ENCODE peak calls at places on chromosomes 5 and 9, in seven cellular contexts. K is testis, H is uterus, L is psoas muscle, I is GM12864, Q is mammary epithelial cell, G is bronchial epithelial cell. A is an unnamed sample.

GRCh38 chr5:142063878-142064331 is 44.7 kb upstream of the NDFIP1 start:
- DNase-seq in I (no peak), H (peak), L (peak), Q (peak), G (no peak), K (peak), A (no peak)

GRCh38 chr9:34592895-34593601 is 3.5 kb upstream of the CNTFR start:
- DNase-seq in I (no peak), L (peak), K (peak), H (peak), G (peak), Q (no peak), A (no peak)

GRCh38 chr9:105205787-105206511 is 38.5 kb upstream of the SLC44A1 start:
- DNase-seq in K (peak), Q (no peak), H (peak), G (peak), I (no peak), L (peak), A (no peak)

GRCh38 chr5:83471405-83472212 is at the start of gene VCAN:
- DNase-seq in I (no peak), L (peak), G (peak), K (peak), H (peak), Q (peak), A (no peak)

GRCh38 chr9:69495331-69495730 is 170.3 kb downstream of the ENTREP1 start:
- DNase-seq in G (no peak), L (no peak), Q (no peak), I (no peak), H (no peak), K (no peak), A (no peak)

GRCh38 chr5:176748967-176749935 is 61.1 kb upstream of the UNC5A start:
- DNase-seq in K (no peak), L (no peak), Q (no peak), G (no peak), H (no peak), I (no peak), A (no peak)

GRCh38 chr5:142529626-142530278 is 156.1 kb downstream of the FGF1 start:
- DNase-seq in I (no peak), L (no peak), G (peak), K (no peak), H (no peak), Q (peak), A (no peak)

GRCh38 chr5:132474881-132475511 is 15.6 kb downstream of the IRF1 start:
- DNase-seq in K (no peak), I (no peak), G (no peak), H (peak), L (no peak), Q (no peak), A (no peak)

GRCh38 chr9:91411096-91411771 is 12.4 kb downstream of the NFIL3 start:
- DNase-seq in H (no peak), G (peak), Q (no peak), K (no peak), I (no peak), L (no peak), A (no peak)

GRCh38 chr9:123715258-123715657 is 214.7 kb downstream of the DENND1A start:
- DNase-seq in H (no peak), L (no peak), Q (peak), I (no peak), G (no peak), K (no peak), A (no peak)

GRCh38 chr5:5347442-5347841 is 75.0 kb upstream of the ICE1 start:
- DNase-seq in Q (no peak), H (no peak), L (no peak), I (no peak), K (no peak), G (no peak), A (no peak)

GRCh38 chr5:16936150-16937022 is at the start of gene MYO10:
- DNase-seq in G (peak), K (peak), I (no peak), L (peak), Q (peak), H (peak), A (no peak)

GRCh38 chr5:16933337-16933736 is 2.8 kb downstream of the MYO10 start:
- DNase-seq in Q (no peak), L (no peak), K (no peak), G (no peak), H (no peak), I (no peak), A (no peak)

GRCh38 chr5:16934123-16934522 is 2.0 kb downstream of the MYO10 start:
- DNase-seq in H (peak), G (peak), I (no peak), K (peak), Q (peak), L (peak), A (no peak)

GRCh38 chr5:16935271-16936149 is 578 bp downstream of the MYO10 start:
- DNase-seq in L (peak), I (no peak), Q (peak), G (peak), H (no peak), K (peak), A (no peak)

DNA sequence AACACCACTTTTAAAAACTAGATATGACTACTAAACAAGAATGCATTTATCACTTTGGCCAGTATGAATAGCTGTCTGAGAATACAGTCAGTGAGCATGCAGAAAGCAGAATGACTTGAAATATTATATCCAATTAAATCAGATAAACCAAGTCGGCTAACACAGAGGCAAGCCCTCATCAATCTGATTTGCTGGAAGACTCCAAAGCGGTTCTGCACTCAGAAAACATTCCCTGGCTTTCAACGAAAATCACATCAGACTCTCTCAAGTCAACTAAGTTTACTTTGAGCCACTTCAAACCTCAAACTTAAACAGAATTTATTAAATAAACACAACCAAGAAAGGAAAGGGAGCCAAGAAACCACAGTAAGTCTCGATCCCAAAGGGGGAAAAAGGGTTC is 1.4 kb downstream of the MYO10 start:
- DNase-seq in I (no peak), H (no peak), L (no peak), Q (peak), K (peak), G (peak), A (no peak)
- H3K4me3 ChIP-seq in I (no peak), H (peak), L (peak), Q (peak), K (peak), G (peak), A (peak)

DNA sequence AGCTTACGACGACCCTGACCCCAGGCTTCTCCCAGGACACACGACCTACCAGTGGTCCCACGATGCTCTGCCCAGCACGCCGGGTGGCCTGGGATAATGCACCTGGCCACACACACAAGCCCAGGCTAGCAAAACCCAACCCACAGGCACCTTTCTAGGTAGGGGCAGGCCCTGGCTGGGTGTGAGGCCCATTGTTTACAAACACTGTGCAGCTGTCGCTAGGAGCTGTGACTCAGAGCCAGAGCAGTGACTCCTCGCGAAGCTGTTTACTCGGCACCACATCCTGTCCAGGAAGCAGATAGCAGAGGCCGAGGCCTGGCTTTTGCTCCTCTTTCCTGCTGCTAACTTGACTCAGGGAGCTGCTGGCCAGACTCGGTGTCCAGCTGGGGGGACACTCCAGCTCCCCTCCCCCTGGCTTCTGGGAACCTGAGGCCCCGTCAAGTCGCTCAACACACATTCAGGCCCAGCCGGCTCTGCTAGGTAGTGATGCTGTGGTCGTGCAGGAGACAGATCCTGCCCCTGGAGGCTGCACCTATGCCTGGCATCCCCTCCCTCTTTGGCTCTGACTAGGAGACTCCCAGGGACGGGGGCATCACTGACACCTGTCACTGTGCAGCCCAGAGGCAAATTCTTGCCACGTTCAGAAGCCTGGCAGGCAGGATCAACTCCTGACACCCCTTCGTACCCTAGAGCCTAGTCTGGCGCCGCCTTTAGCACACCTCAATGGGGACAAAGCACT is 12.8 kb upstream of the RALGDS start:
- DNase-seq in Q (peak), H (peak), I (peak), G (peak), K (peak), L (peak), A (peak)
- TF ChIP-seq CTCF in Q (no peak), H (peak), I (no peak), G (no peak), K (no peak), L (no peak), A (no peak)

DNA sequence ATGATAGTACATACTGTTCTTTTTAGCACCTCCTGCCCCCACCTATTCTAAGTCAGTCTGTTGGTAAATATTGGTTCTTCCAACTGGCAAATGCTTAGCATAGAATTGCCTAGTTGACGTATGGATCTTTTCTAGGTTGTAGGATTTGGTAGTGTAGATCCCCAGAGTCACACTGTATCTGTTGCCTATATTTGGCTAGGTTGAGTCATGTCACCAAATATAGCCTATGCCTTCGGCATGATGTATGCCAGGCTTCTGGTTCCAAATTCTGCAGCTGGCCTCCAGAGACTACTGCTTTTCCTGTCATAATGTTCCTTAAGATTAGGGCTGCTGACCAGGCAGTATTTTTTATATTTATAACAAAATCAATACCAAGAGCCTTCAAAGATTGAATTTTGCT is 38.2 kb downstream of the CPEB4 start:
- DNase-seq in K (no peak), I (no peak), H (no peak), G (peak), Q (no peak), L (no peak), A (no peak)
- H3K4me3 ChIP-seq in K (no peak), I (no peak), H (no peak), G (no peak), Q (no peak), L (peak), A (no peak)

GRCh38 chr5:1864896-1865440 is 17.8 kb downstream of the IRX4 start:
- DNase-seq in I (no peak), K (no peak), H (no peak), L (no peak), G (no peak), Q (no peak), A (no peak)

GRCh38 chr5:1867114-1867814 is 15.5 kb downstream of the IRX4 start:
- DNase-seq in Q (no peak), G (no peak), H (no peak), K (no peak), I (no peak), L (no peak), A (no peak)

GRCh38 chr5:1865948-1866347 is 16.8 kb downstream of the IRX4 start:
- DNase-seq in K (no peak), G (no peak), L (no peak), Q (no peak), I (no peak), H (no peak), A (no peak)

GRCh38 chr5:1867815-1868143 is 14.9 kb downstream of the IRX4 start:
- DNase-seq in K (no peak), G (no peak), L (no peak), Q (no peak), H (no peak), I (no peak), A (no peak)

GRCh38 chr5:1865486-1865885 is 17.2 kb downstream of the IRX4 start:
- DNase-seq in I (no peak), G (no peak), K (no peak), H (no peak), Q (no peak), L (no peak), A (no peak)
- TF ChIP-seq CTCF in I (no peak), G (no peak), K (no peak), H (no peak), Q (no peak), L (no peak), A (no peak)

GRCh38 chr5:170484847-170485605 is 18.8 kb upstream of the KCNIP1 start:
- DNase-seq in I (no peak), K (no peak), Q (no peak), G (no peak), H (no peak), L (no peak), A (no peak)

GRCh38 chr5:170483701-170484458 is 19.9 kb upstream of the KCNIP1 start:
- DNase-seq in L (no peak), K (no peak), G (peak), Q (peak), I (no peak), H (no peak), A (no peak)

GRCh38 chr5:170484459-170484831 is 19.4 kb upstream of the KCNIP1 start:
- DNase-seq in K (no peak), G (no peak), H (no peak), Q (no peak), I (no peak), L (no peak), A (no peak)

GRCh38 chr5:170486366-170486765 is 17.5 kb upstream of the KCNIP1 start:
- DNase-seq in K (no peak), H (no peak), I (no peak), G (no peak), L (no peak), Q (no peak), A (no peak)

DNA sequence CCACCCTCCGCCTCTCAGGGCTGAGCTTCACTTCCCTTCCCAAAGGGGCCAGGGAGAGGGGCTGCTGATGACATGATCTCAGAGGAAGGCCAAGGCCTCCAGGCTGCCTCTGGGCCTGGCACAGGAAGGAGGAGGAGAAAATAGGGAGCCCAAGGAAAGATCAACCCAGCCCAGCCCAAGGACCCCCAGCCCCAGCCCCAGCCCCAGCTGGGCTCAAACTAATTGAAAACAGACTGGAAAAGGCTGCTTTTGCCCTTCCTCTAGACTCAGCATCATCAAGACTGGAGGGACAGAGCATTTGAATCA is 18.3 kb upstream of the KCNIP1 start:
- DNase-seq in H (no peak), K (no peak), Q (no peak), G (no peak), I (no peak), L (no peak), A (no peak)
- H3K4me3 ChIP-seq in H (no peak), K (no peak), Q (no peak), G (no peak), I (no peak), L (no peak), A (no peak)

GRCh38 chr9:4828776-4829175 is 36.0 kb downstream of the RCL1 start:
- DNase-seq in Q (no peak), I (no peak), G (no peak), K (no peak), L (no peak), H (no peak), A (no peak)
- TF ChIP-seq CTCF in Q (no peak), I (no peak), G (no peak), K (no peak), L (no peak), H (no peak), A (no peak)

DNA sequence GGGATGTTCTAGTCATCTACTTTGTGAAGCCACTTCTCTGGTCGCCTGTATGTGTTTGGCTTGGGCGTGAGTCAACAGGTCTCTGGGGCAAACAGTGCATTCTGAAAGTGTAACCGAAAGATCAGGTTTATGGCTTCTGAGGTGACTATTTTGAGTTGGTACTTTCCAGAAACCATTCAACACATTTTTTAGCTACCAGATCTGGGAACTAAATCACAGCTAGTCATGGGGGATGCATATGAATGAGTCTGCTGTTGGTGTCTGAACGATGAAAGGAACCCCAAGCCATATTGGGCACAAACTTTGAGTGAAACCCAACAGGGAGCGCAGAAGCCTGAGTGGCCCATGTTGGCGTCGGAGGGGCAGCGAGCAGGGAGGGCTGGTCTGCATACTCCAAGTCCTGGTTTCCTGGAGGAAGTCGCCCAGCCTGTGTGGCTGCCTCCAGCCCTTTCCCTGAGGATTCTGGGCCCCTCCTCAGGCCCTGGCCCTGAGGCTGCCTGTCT is 35.3 kb downstream of the UBE2QL1 start:
- DNase-seq in Q (no peak), I (peak), G (no peak), L (no peak), K (no peak), H (no peak), A (no peak)
- H3K4me3 ChIP-seq in Q (no peak), I (peak), G (no peak), L (no peak), K (no peak), H (no peak), A (no peak)

DNA sequence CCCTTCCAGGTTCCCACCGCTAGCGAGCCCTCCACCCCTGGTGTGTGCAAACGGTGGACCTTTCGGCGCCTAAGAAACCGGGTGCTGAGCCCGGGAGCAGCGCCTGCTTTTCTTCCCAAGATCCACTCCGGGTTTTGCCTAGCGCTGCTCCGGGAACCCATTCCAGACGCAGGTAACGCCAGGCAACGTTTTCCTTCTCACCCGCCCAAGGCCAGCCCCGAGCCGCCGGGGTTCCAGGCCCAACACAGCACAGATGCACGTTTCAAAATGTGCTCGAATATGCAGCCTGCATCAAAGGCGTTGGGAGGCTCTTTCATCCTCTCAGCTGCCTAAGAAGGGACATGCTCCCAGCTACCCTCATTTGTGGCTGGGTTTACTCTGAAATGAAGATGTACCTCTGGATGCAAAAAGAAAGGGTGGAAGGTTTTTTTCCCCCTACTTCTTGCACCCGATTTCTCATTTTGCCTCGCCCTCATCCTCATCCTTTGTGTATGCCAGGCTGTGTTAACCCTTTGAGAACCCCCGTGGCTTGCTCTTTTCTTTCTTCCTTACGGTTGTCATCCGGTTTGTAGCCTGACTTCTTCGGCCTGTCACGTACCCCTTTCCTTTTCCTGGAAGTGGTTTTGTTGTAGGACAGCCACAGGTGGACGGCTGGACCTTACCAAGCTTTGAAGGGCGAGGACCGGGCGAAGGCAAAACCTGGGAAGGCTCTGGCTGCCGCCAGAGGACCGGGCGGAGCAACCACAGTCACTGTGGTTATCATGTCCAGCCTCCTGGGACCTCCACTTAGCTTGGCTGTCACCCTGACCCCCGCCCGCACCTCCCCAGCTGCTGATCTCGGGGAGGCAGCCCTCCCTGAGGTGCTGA is 227.0 kb downstream of the SMARCA2 start:
- DNase-seq in G (peak), Q (peak), K (peak), I (peak), H (peak), L (peak), A (peak)
- TF ChIP-seq CTCF in G (peak), Q (no peak), K (no peak), I (no peak), H (peak), L (no peak), A (no peak)